ENCODE peak calls at places on chromosomes 1 and 21, in four cellular contexts. One of them, this sample, is unnamed.
A peak's percentile ranks its signal among the peaks of the same experiment; 100 is the strongest.

GRCh38 chr1:1303736-1304135 is 4.0 kb downstream of the ACAP3 start:
- DNase-seq in H1: no peak
- DNase-seq in endothelial cell of umbilical vein: no peak
- DNase-seq in K562: no peak
- DNase-seq in this sample: no peak

GRCh38 chr1:80847904-80848303 is 952.8 kb upstream of the ADGRL2 start:
- DNase-seq in H1: no peak
- DNase-seq in endothelial cell of umbilical vein: no peak
- DNase-seq in K562: no peak
- DNase-seq in this sample: no peak

GRCh38 chr1:232795497-232796068 is 9.6 kb upstream of the MAP10 start:
- DNase-seq in H1: no peak
- DNase-seq in endothelial cell of umbilical vein: no peak
- DNase-seq in K562: no peak
- DNase-seq in this sample: no peak

GRCh38 chr21:27550258-27550657 is 583.4 kb upstream of the ADAMTS5 start:
- DNase-seq in H1: no peak
- DNase-seq in endothelial cell of umbilical vein: no peak
- DNase-seq in K562: no peak
- DNase-seq in this sample: no peak

GRCh38 chr1:186763107-186763506 is 65.6 kb upstream of the PLA2G4A start:
- DNase-seq in H1: no peak
- DNase-seq in endothelial cell of umbilical vein: peak; percentile 96
- DNase-seq in K562: no peak
- DNase-seq in this sample: peak; percentile 86

GRCh38 chr1:13948851-13949490 is 249.0 kb downstream of the PRDM2 start:
- DNase-seq in H1: no peak
- DNase-seq in endothelial cell of umbilical vein: no peak
- DNase-seq in K562: no peak
- DNase-seq in this sample: no peak

GRCh38 chr1:93506140-93506539 is 58.2 kb downstream of the FNBP1L start:
- DNase-seq in H1: no peak
- DNase-seq in endothelial cell of umbilical vein: peak; percentile 29
- DNase-seq in K562: no peak
- DNase-seq in this sample: no peak

GRCh38 chr21:45051580-45052434 is 22.6 kb upstream of the ADARB1 start:
- DNase-seq in H1: peak; percentile 45
- DNase-seq in endothelial cell of umbilical vein: no peak
- DNase-seq in K562: no peak
- DNase-seq in this sample: no peak

GRCh38 chr1:163730366-163730765 is 408.6 kb downstream of the NUF2 start:
- DNase-seq in H1: no peak
- DNase-seq in endothelial cell of umbilical vein: peak; percentile 80
- DNase-seq in K562: no peak
- DNase-seq in this sample: no peak

GRCh38 chr1:84356881-84357280 is 41.4 kb upstream of the DNASE2B start:
- DNase-seq in H1: no peak
- DNase-seq in endothelial cell of umbilical vein: no peak
- DNase-seq in K562: no peak
- DNase-seq in this sample: no peak

GRCh38 chr1:45685308-45686080 is 839 bp downstream of the GPBP1L1 start:
- DNase-seq in H1: no peak
- DNase-seq in endothelial cell of umbilical vein: peak; percentile 58
- DNase-seq in K562: no peak
- DNase-seq in this sample: peak; percentile 15

GRCh38 chr1:167750641-167751040 is 28.9 kb downstream of the MPZL1 start:
- DNase-seq in H1: no peak
- DNase-seq in endothelial cell of umbilical vein: no peak
- DNase-seq in K562: no peak
- DNase-seq in this sample: no peak

GRCh38 chr1:221254813-221255212 is 375.6 kb downstream of the HLX start:
- DNase-seq in H1: no peak
- DNase-seq in endothelial cell of umbilical vein: no peak
- DNase-seq in K562: no peak
- DNase-seq in this sample: no peak

GRCh38 chr21:15967661-15968060 is 237.9 kb downstream of the USP25 start:
- DNase-seq in H1: no peak
- DNase-seq in endothelial cell of umbilical vein: no peak
- DNase-seq in K562: no peak
- DNase-seq in this sample: no peak

GRCh38 chr21:44532165-44532564 is 7.8 kb downstream of the KRTAP10-1 start:
- DNase-seq in H1: no peak
- DNase-seq in endothelial cell of umbilical vein: no peak
- DNase-seq in K562: no peak
- DNase-seq in this sample: no peak

GRCh38 chr1:18109756-18110597 is 2.4 kb downstream of the IGSF21 start:
- DNase-seq in H1: peak; percentile 96
- DNase-seq in endothelial cell of umbilical vein: no peak
- DNase-seq in K562: peak; percentile 35
- DNase-seq in this sample: peak; percentile 18

GRCh38 chr1:223403184-223403815 is 10.1 kb downstream of the CCDC185 start:
- DNase-seq in H1: no peak
- DNase-seq in endothelial cell of umbilical vein: no peak
- DNase-seq in K562: no peak
- DNase-seq in this sample: no peak

GRCh38 chr1:16141573-16142336 is 14.1 kb downstream of the EPHA2 start:
- DNase-seq in H1: no peak
- DNase-seq in endothelial cell of umbilical vein: peak; percentile 74
- DNase-seq in K562: no peak
- DNase-seq in this sample: no peak

GRCh38 chr1:234454910-234455309 is 24.1 kb downstream of the TARBP1 start:
- DNase-seq in H1: no peak
- DNase-seq in endothelial cell of umbilical vein: no peak
- DNase-seq in K562: no peak
- DNase-seq in this sample: no peak

GRCh38 chr1:248825573-248825908 is 174 bp downstream of the SH3BP5L start:
- DNase-seq in H1: peak; percentile 60
- DNase-seq in endothelial cell of umbilical vein: no peak
- DNase-seq in K562: peak; percentile 66
- DNase-seq in this sample: no peak

GRCh38 chr1:33171993-33172813 is 9.6 kb downstream of the TRIM62 start:
- DNase-seq in H1: no peak
- DNase-seq in endothelial cell of umbilical vein: no peak
- DNase-seq in K562: no peak
- DNase-seq in this sample: no peak

GRCh38 chr1:232553050-232553754 is 76.7 kb downstream of the SIPA1L2 start:
- DNase-seq in H1: no peak
- DNase-seq in endothelial cell of umbilical vein: peak; percentile 89
- DNase-seq in K562: no peak
- DNase-seq in this sample: no peak

GRCh38 chr1:216114180-216114579 is 309.1 kb downstream of the USH2A start:
- DNase-seq in H1: no peak
- DNase-seq in endothelial cell of umbilical vein: no peak
- DNase-seq in K562: no peak
- DNase-seq in this sample: no peak

GRCh38 chr1:2415801-2416208 is 3.4 kb upstream of the PEX10 start:
- DNase-seq in H1: no peak
- DNase-seq in endothelial cell of umbilical vein: no peak
- DNase-seq in K562: no peak
- DNase-seq in this sample: no peak

GRCh38 chr21:34020934-34021553 is 52.3 kb upstream of the MRPS6 start:
- DNase-seq in H1: no peak
- DNase-seq in endothelial cell of umbilical vein: no peak
- DNase-seq in K562: no peak
- DNase-seq in this sample: no peak

GRCh38 chr1:35641233-35641866 is at the start of gene PSMB2:
- DNase-seq in H1: peak; percentile 99
- DNase-seq in endothelial cell of umbilical vein: peak; percentile 96
- DNase-seq in K562: peak; percentile 91
- DNase-seq in this sample: peak; percentile 79

GRCh38 chr1:107443027-107443426 is 302.2 kb downstream of the NTNG1 start:
- DNase-seq in H1: no peak
- DNase-seq in endothelial cell of umbilical vein: no peak
- DNase-seq in K562: no peak
- DNase-seq in this sample: no peak

GRCh38 chr1:228059536-228060457 is 22.7 kb upstream of the ARF1 start:
- DNase-seq in H1: peak; percentile 100
- DNase-seq in endothelial cell of umbilical vein: peak; percentile 23
- DNase-seq in K562: peak; percentile 95
- DNase-seq in this sample: peak; percentile 88

GRCh38 chr1:232944342-232944741 is 6.1 kb upstream of the NTPCR start:
- DNase-seq in H1: no peak
- DNase-seq in endothelial cell of umbilical vein: no peak
- DNase-seq in K562: no peak
- DNase-seq in this sample: no peak

GRCh38 chr1:58844176-58844575 is 60.3 kb upstream of the JUN start:
- DNase-seq in H1: no peak
- DNase-seq in endothelial cell of umbilical vein: no peak
- DNase-seq in K562: no peak
- DNase-seq in this sample: no peak

GRCh38 chr1:58839871-58840835 is 56.3 kb upstream of the JUN start:
- DNase-seq in H1: no peak
- DNase-seq in endothelial cell of umbilical vein: peak; percentile 27
- DNase-seq in K562: no peak
- DNase-seq in this sample: no peak

GRCh38 chr1:58839147-58839795 is 55.4 kb upstream of the JUN start:
- DNase-seq in H1: no peak
- DNase-seq in endothelial cell of umbilical vein: no peak
- DNase-seq in K562: no peak
- DNase-seq in this sample: no peak

GRCh38 chr1:58842941-58843340 is 59.1 kb upstream of the JUN start:
- DNase-seq in H1: no peak
- DNase-seq in endothelial cell of umbilical vein: no peak
- DNase-seq in K562: no peak
- DNase-seq in this sample: no peak

GRCh38 chr1:58841455-58841854 is 57.6 kb upstream of the JUN start:
- DNase-seq in H1: no peak
- DNase-seq in endothelial cell of umbilical vein: no peak
- DNase-seq in K562: peak; percentile 66
- DNase-seq in this sample: peak; percentile 53
- TF ChIP-seq JUN in H1: no peak
- TF ChIP-seq JUN in endothelial cell of umbilical vein: no peak
- TF ChIP-seq JUN in K562: no peak
- TF ChIP-seq JUN in this sample: no peak

GRCh38 chr1:65059930-65060538 is 88.0 kb upstream of the AK4 start:
- DNase-seq in H1: no peak
- DNase-seq in endothelial cell of umbilical vein: peak; percentile 69
- DNase-seq in K562: peak; percentile 36
- DNase-seq in this sample: peak; percentile 15
- TF ChIP-seq JUN in H1: no peak
- TF ChIP-seq JUN in endothelial cell of umbilical vein: no peak
- TF ChIP-seq JUN in K562: no peak
- TF ChIP-seq JUN in this sample: no peak

GRCh38 chr1:212667223-212668139 is 32.2 kb downstream of the BATF3 start:
- DNase-seq in H1: peak; percentile 38
- DNase-seq in endothelial cell of umbilical vein: peak; percentile 77
- DNase-seq in K562: no peak
- DNase-seq in this sample: peak; percentile 78
- TF ChIP-seq JUN in H1: no peak
- TF ChIP-seq JUN in endothelial cell of umbilical vein: peak; percentile 88
- TF ChIP-seq JUN in K562: no peak
- TF ChIP-seq JUN in this sample: peak; percentile 42

GRCh38 chr1:60898987-60899386 is 183.4 kb upstream of the NFIA start:
- DNase-seq in H1: no peak
- DNase-seq in endothelial cell of umbilical vein: no peak
- DNase-seq in K562: no peak
- DNase-seq in this sample: no peak
- TF ChIP-seq JUN in H1: no peak
- TF ChIP-seq JUN in endothelial cell of umbilical vein: no peak
- TF ChIP-seq JUN in K562: no peak
- TF ChIP-seq JUN in this sample: no peak

DNA sequence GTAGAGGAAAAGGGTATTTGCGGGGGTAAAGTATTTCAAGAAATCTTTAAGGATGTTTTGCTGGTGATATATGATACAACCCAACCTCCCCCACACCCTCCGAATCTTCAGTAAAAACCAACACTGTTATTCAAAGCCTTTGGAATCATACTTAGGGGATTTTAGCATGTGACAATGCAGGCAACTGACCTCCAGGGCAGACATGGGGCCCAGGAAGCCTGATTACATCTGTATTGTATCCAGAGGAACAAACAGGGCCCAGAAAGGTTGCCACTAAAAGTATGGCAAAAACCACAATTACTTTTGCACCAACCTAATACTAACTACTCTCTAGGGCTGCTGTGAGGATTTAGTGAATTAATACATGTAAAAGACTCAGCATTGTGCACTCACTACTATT is 43.9 kb upstream of the CNN3 start:
- DNase-seq in H1: no peak
- DNase-seq in endothelial cell of umbilical vein: peak; percentile 12
- DNase-seq in K562: no peak
- DNase-seq in this sample: no peak
- TF ChIP-seq JUN in H1: no peak
- TF ChIP-seq JUN in endothelial cell of umbilical vein: no peak
- TF ChIP-seq JUN in K562: no peak
- TF ChIP-seq JUN in this sample: no peak

This sample was measured in A549.